ENCODE peak calls at places on chromosomes 12 and 14, in four cellular contexts. C, V, E and A are unnamed samples.

GRCh38 chr12:68373836-68374314 is 41.7 kb upstream of the MDM1 start:
- DNase-seq in V (no peak), C (no peak), E (no peak), A (no peak)

GRCh38 chr12:3968523-3968922 is 95.3 kb upstream of the PARP11 start:
- DNase-seq in C (no peak), V (no peak), E (no peak), A (no peak)

GRCh38 chr12:113684908-113685512 is 213.3 kb upstream of the LHX5 start:
- DNase-seq in E (no peak), C (no peak), V (no peak), A (no peak)

GRCh38 chr12:57456145-57456700 is 1.1 kb downstream of the INHBE start:
- DNase-seq in C (no peak), E (peak; percentile 37), V (no peak), A (peak; percentile 44)

GRCh38 chr12:86723326-86723725 is 467.1 kb upstream of the MGAT4C start:
- DNase-seq in C (no peak), E (peak; percentile 31), V (no peak), A (peak; percentile 57)

GRCh38 chr12:106434521-106434920 is 77.0 kb downstream of the POLR3B start:
- DNase-seq in C (no peak), V (no peak), E (no peak), A (no peak)

GRCh38 chr14:77804592-77804991 is 4.7 kb downstream of the ADCK1 start:
- DNase-seq in C (no peak), E (no peak), V (no peak), A (peak; percentile 35)

GRCh38 chr12:105162174-105162573 is 54.6 kb downstream of the WASHC4 start:
- DNase-seq in V (no peak), E (no peak), C (no peak), A (no peak)

GRCh38 chr14:103103461-103104388 is 9.2 kb downstream of the EXOC3L4 start:
- DNase-seq in C (no peak), E (peak; percentile 73), V (no peak), A (peak; percentile 50)

GRCh38 chr12:98948566-98948965 is 303.5 kb downstream of the APAF1 start:
- DNase-seq in E (no peak), V (no peak), C (no peak), A (no peak)

GRCh38 chr14:93009471-93010117 is 86.6 kb downstream of the CHGA start:
- DNase-seq in C (no peak), V (no peak), E (no peak), A (peak; percentile 37)

GRCh38 chr14:34355584-34356266 is 106.3 kb downstream of the SPTSSA start:
- DNase-seq in V (peak; percentile 67), E (peak; percentile 73), C (peak; percentile 49), A (peak; percentile 93)

GRCh38 chr14:19743256-19743655 is at the start of gene OR4Q3:
- DNase-seq in V (no peak), C (no peak), E (no peak), A (no peak)

GRCh38 chr12:113467154-113467513 is 4.5 kb downstream of the LHX5 start:
- DNase-seq in E (no peak), V (no peak), C (no peak), A (no peak)

GRCh38 chr14:80762829-80763228 is 178.7 kb downstream of the CEP128 start:
- DNase-seq in C (no peak), V (no peak), E (no peak), A (no peak)

GRCh38 chr12:110090266-110091135 is 33.7 kb upstream of the IFT81 start:
- DNase-seq in E (no peak), C (no peak), V (no peak), A (no peak)
- H3K4me3 ChIP-seq in E (no peak overlapping the region), C (no peak overlapping the region), V (no peak overlapping the region), A (no peak overlapping the region)

GRCh38 chr14:86462193-86462592 is 932.2 kb downstream of the FLRT2 start:
- DNase-seq in E (peak; percentile 26), C (no peak), V (peak; percentile 9), A (peak; percentile 19)
- TF ChIP-seq CTCF in E (peak; percentile 3), C (peak; percentile 34), V (peak; percentile 14), A (peak; percentile 26)

GRCh38 chr12:89355243-89356068 is 3.2 kb upstream of the DUSP6 start:
- DNase-seq in E (peak; percentile 40), V (no peak), C (no peak), A (no peak)
- H3K4me3 ChIP-seq in E (peak overlapping the region; percentile 84), V (peak overlapping the region; percentile 82), C (peak overlapping the region; percentile 68), A (peak overlapping the region; percentile 99)

DNA sequence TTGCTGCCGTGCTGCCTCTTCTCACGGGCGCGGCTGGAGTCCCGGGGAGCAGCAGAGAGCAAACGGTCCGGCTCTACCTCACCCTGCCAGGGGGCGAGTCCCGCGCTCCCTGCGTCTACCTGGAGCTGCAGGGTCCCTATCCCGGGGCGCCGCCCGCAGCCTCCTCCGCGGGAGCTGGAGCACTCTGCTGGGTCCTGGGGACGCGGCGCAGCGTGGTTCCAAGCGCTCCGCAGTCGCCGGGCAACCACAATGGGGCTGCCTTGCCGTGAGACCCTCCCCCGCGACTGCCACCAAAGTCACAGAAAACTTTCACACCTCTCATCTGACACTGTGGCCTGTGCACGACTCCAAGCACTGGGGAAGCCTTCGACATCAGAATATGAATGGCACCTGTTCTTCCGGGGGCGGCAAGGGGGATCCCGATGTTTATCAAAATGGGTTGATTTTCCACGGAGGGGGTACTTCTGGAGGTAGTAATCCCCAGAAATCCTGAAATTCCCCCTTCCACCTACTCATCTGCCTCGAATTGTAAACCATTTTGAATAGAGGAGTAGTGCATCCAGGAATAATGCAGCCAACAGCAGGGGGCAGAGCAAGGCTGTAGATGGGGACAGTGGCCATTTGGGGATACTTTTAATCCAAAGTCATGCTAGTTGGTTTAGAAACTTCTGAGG is at the start of gene C12orf42:
- DNase-seq in C (no peak), E (peak; percentile 15), V (no peak), A (peak; percentile 25)
- TF ChIP-seq CTCF in C (peak; percentile 47), E (peak; percentile 33), V (peak; percentile 55), A (peak; percentile 43)

GRCh38 chr12:66803972-66804371 is 125.1 kb upstream of the GRIP1 start:
- DNase-seq in C (no peak), V (no peak), E (no peak), A (no peak)

GRCh38 chr12:66799548-66799947 is 120.7 kb upstream of the GRIP1 start:
- DNase-seq in C (no peak), V (no peak), E (no peak), A (no peak)

GRCh38 chr12:66804555-66804954 is 125.7 kb upstream of the GRIP1 start:
- DNase-seq in V (no peak), E (no peak), C (no peak), A (no peak)
- H3K4me3 ChIP-seq in V (no peak overlapping the region), E (no peak overlapping the region), C (no peak overlapping the region), A (no peak overlapping the region)